ENCODE peak calls at places on chromosomes 5 and 9, in five cellular contexts. O, Z, T, P and D are unnamed samples.

GRCh38 chr9:33350310-33350709 is 52.1 kb downstream of the AQP7 start:
- DNase-seq in P (no peak), O (no peak), T (no peak), Z (no peak), D (no peak)

GRCh38 chr5:168296687-168297086 is 5.2 kb downstream of the WWC1 start:
- DNase-seq in Z (no peak), O (no peak), T (no peak), P (no peak), D (no peak)

GRCh38 chr5:68467791-68468190 is 252.2 kb downstream of the PIK3R1 start:
- DNase-seq in P (no peak), Z (no peak), T (no peak), O (no peak), D (no peak)

GRCh38 chr9:20611751-20612287 is 10.5 kb downstream of the MLLT3 start:
- DNase-seq in P (no peak), O (no peak), T (no peak), Z (no peak), D (no peak)

GRCh38 chr5:99025298-99026045 is 96.7 kb upstream of the CHD1 start:
- DNase-seq in T (no peak), O (no peak), P (no peak), Z (no peak), D (no peak)

GRCh38 chr9:38284768-38285080 is 107.8 kb upstream of the ALDH1B1 start:
- DNase-seq in O (no peak), T (no peak), Z (no peak), P (peak), D (no peak)

GRCh38 chr5:156149203-156149602 is 177.8 kb upstream of the SGCD start:
- DNase-seq in O (no peak), T (no peak), Z (no peak), P (no peak), D (peak)

GRCh38 chr9:101601904-101602765 is 7.4 kb upstream of the PPP3R2 start:
- DNase-seq in T (no peak), Z (peak), P (peak), O (peak), D (peak)

GRCh38 chr5:42641321-42642005 is 115.2 kb upstream of the CCDC152 start:
- DNase-seq in Z (no peak), O (no peak), P (no peak), T (no peak), D (no peak)

GRCh38 chr5:102271759-102272158 is 24.3 kb downstream of the SLCO4C1 start:
- DNase-seq in O (no peak), Z (no peak), P (no peak), T (no peak), D (no peak)

GRCh38 chr9:2059131-2059929 is 44.2 kb downstream of the SMARCA2 start:
- DNase-seq in P (no peak), O (no peak), T (no peak), Z (no peak), D (no peak)

GRCh38 chr5:982377-983237 is 26.0 kb upstream of the NKD2 start:
- DNase-seq in T (no peak), O (no peak), P (no peak), Z (no peak), D (no peak)

GRCh38 chr9:129509508-129509907 is 111.4 kb downstream of the C9orf50 start:
- DNase-seq in O (no peak), P (no peak), T (no peak), Z (no peak), D (no peak)

GRCh38 chr5:2894347-2895135 is 143.1 kb upstream of the IRX2 start:
- DNase-seq in T (no peak), P (no peak), O (no peak), Z (no peak), D (no peak)

GRCh38 chr5:9516591-9516990 is 29.3 kb downstream of the SEMA5A start:
- DNase-seq in P (no peak), O (no peak), T (no peak), Z (no peak), D (no peak)

GRCh38 chr9:6676254-6676928 is 30.9 kb upstream of the GLDC start:
- DNase-seq in Z (no peak), T (no peak), P (no peak), O (no peak), D (no peak)

GRCh38 chr5:176784218-176785165 is 25.9 kb upstream of the UNC5A start:
- DNase-seq in T (no peak), O (no peak), P (no peak), Z (no peak), D (no peak)

GRCh38 chr5:61910771-61911170 is 395.2 kb upstream of the KIF2A start:
- DNase-seq in O (no peak), Z (no peak), P (no peak), T (no peak), D (no peak)

GRCh38 chr9:129693741-129694140 is 28.3 kb downstream of the PRRX2 start:
- DNase-seq in T (no peak), P (no peak), O (no peak), Z (no peak), D (no peak)